ENCODE peak calls at places on chromosomes 1 and 21, in ten cellular contexts. One of them, this sample, is unnamed. For H3K4me1 and H3K9me3, the result is how much of the 10 kb centered on the place peaks cover.

GRCh38 chr1:214416417-214417212 is 134.8 kb downstream of the PTPN14 start:
- DNase-seq in transverse colon: no peak
- DNase-seq in adrenal gland: no peak
- DNase-seq in lower lobe of right lung: no peak
- DNase-seq in psoas muscle: no peak
- DNase-seq in esophagus muscularis mucosa: no peak
- DNase-seq in small intestine: no peak
- DNase-seq in heart left ventricle: no peak
- DNase-seq in Panc1: no peak
- DNase-seq in tibial nerve: no peak
- DNase-seq in this sample: no peak

GRCh38 chr1:225897595-225898514 is 8.9 kb upstream of the LEFTY1 start:
- DNase-seq in transverse colon: peak
- DNase-seq in esophagus muscularis mucosa: no peak
- DNase-seq in psoas muscle: peak
- DNase-seq in small intestine: no peak
- DNase-seq in lower lobe of right lung: no peak
- DNase-seq in adrenal gland: no peak
- DNase-seq in heart left ventricle: no peak
- DNase-seq in Panc1: no peak
- DNase-seq in tibial nerve: no peak
- DNase-seq in this sample: no peak

GRCh38 chr1:99146129-99146848 is 118.0 kb upstream of the PLPPR4 start:
- DNase-seq in tibial nerve: no peak
- DNase-seq in heart left ventricle: no peak
- DNase-seq in lower lobe of right lung: no peak
- DNase-seq in psoas muscle: peak
- DNase-seq in transverse colon: no peak
- DNase-seq in esophagus muscularis mucosa: no peak
- DNase-seq in small intestine: no peak
- DNase-seq in adrenal gland: no peak
- DNase-seq in Panc1: no peak
- DNase-seq in this sample: no peak

GRCh38 chr1:177442580-177442979 is 271.8 kb downstream of the BRINP2 start:
- DNase-seq in esophagus muscularis mucosa: no peak
- DNase-seq in lower lobe of right lung: no peak
- DNase-seq in tibial nerve: no peak
- DNase-seq in adrenal gland: no peak
- DNase-seq in psoas muscle: no peak
- DNase-seq in heart left ventricle: no peak
- DNase-seq in Panc1: no peak
- DNase-seq in transverse colon: no peak
- DNase-seq in small intestine: no peak
- DNase-seq in this sample: no peak

GRCh38 chr1:87077959-87078673 is 163.7 kb downstream of the HS2ST1 start:
- DNase-seq in transverse colon: no peak
- DNase-seq in Panc1: no peak
- DNase-seq in small intestine: no peak
- DNase-seq in psoas muscle: no peak
- DNase-seq in lower lobe of right lung: no peak
- DNase-seq in tibial nerve: no peak
- DNase-seq in esophagus muscularis mucosa: no peak
- DNase-seq in adrenal gland: no peak
- DNase-seq in heart left ventricle: no peak
- DNase-seq in this sample: no peak

GRCh38 chr1:67605209-67605780 is 79.7 kb upstream of the GADD45A start:
- DNase-seq in adrenal gland: no peak
- DNase-seq in esophagus muscularis mucosa: no peak
- DNase-seq in small intestine: no peak
- DNase-seq in lower lobe of right lung: no peak
- DNase-seq in tibial nerve: no peak
- DNase-seq in heart left ventricle: no peak
- DNase-seq in Panc1: no peak
- DNase-seq in transverse colon: no peak
- DNase-seq in psoas muscle: no peak
- DNase-seq in this sample: no peak

GRCh38 chr21:28148400-28149064 is 844.1 kb downstream of the LTN1 start:
- DNase-seq in psoas muscle: no peak
- DNase-seq in transverse colon: no peak
- DNase-seq in small intestine: peak
- DNase-seq in heart left ventricle: peak
- DNase-seq in esophagus muscularis mucosa: no peak
- DNase-seq in Panc1: no peak
- DNase-seq in tibial nerve: no peak
- DNase-seq in lower lobe of right lung: no peak
- DNase-seq in adrenal gland: no peak
- DNase-seq in this sample: no peak

GRCh38 chr1:171983584-171983983 is 142.3 kb downstream of the DNM3 start:
- DNase-seq in lower lobe of right lung: no peak
- DNase-seq in small intestine: peak
- DNase-seq in adrenal gland: no peak
- DNase-seq in psoas muscle: no peak
- DNase-seq in Panc1: no peak
- DNase-seq in transverse colon: no peak
- DNase-seq in heart left ventricle: no peak
- DNase-seq in tibial nerve: no peak
- DNase-seq in esophagus muscularis mucosa: no peak
- DNase-seq in this sample: no peak

GRCh38 chr1:215071078-215071477 is 11.5 kb upstream of the KCNK2 start:
- DNase-seq in esophagus muscularis mucosa: no peak
- DNase-seq in transverse colon: no peak
- DNase-seq in psoas muscle: no peak
- DNase-seq in Panc1: no peak
- DNase-seq in lower lobe of right lung: no peak
- DNase-seq in adrenal gland: no peak
- DNase-seq in small intestine: no peak
- DNase-seq in heart left ventricle: no peak
- DNase-seq in tibial nerve: no peak
- DNase-seq in this sample: no peak

GRCh38 chr1:205370780-205371179 is 14.1 kb upstream of the KLHDC8A start:
- DNase-seq in adrenal gland: no peak
- DNase-seq in transverse colon: no peak
- DNase-seq in esophagus muscularis mucosa: no peak
- DNase-seq in tibial nerve: no peak
- DNase-seq in small intestine: peak
- DNase-seq in lower lobe of right lung: no peak
- DNase-seq in heart left ventricle: no peak
- DNase-seq in Panc1: no peak
- DNase-seq in psoas muscle: no peak
- DNase-seq in this sample: no peak

GRCh38 chr1:77370588-77371306 is 88.9 kb downstream of the AK5 start:
- DNase-seq in small intestine: no peak
- DNase-seq in adrenal gland: no peak
- DNase-seq in tibial nerve: no peak
- DNase-seq in Panc1: peak
- DNase-seq in lower lobe of right lung: no peak
- DNase-seq in esophagus muscularis mucosa: no peak
- DNase-seq in psoas muscle: no peak
- DNase-seq in heart left ventricle: no peak
- DNase-seq in transverse colon: no peak
- DNase-seq in this sample: no peak

GRCh38 chr1:212644866-212645556 is 36.5 kb downstream of the ATF3 start:
- DNase-seq in transverse colon: no peak
- DNase-seq in esophagus muscularis mucosa: no peak
- DNase-seq in Panc1: no peak
- DNase-seq in adrenal gland: no peak
- DNase-seq in tibial nerve: no peak
- DNase-seq in small intestine: no peak
- DNase-seq in lower lobe of right lung: no peak
- DNase-seq in heart left ventricle: no peak
- DNase-seq in psoas muscle: no peak
- DNase-seq in this sample: no peak

GRCh38 chr21:34986561-34987533 is 62.3 kb downstream of the RUNX1 start:
- DNase-seq in esophagus muscularis mucosa: no peak
- DNase-seq in heart left ventricle: no peak
- DNase-seq in small intestine: peak
- DNase-seq in Panc1: no peak
- DNase-seq in adrenal gland: no peak
- DNase-seq in transverse colon: no peak
- DNase-seq in tibial nerve: no peak
- DNase-seq in lower lobe of right lung: no peak
- DNase-seq in psoas muscle: no peak
- DNase-seq in this sample: no peak

DNA sequence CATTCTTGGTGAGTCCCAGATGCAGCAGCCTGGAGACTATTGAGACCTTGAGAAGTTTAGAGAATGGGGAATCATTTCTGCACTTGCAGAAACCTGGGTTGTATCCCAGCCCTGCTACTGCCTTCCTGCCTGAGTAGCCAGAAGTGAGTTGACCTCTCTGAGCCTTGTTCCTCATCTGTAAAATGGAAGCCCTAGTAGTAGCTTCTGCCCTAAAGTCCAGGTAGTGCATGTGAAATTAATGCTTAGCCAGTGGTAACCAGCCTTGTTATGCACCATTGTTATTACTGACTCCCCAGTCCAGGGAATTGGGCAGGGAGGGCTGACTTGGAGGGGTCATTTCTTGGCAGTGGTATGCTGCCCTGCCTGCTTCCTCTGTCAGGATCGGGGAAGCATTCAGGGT is 5.6 kb downstream of the SESN2 start:
- DNase-seq in esophagus muscularis mucosa: no peak
- DNase-seq in adrenal gland: no peak
- DNase-seq in lower lobe of right lung: no peak
- DNase-seq in Panc1: no peak
- DNase-seq in heart left ventricle: no peak
- DNase-seq in tibial nerve: no peak
- DNase-seq in small intestine: no peak
- DNase-seq in psoas muscle: no peak
- DNase-seq in transverse colon: no peak
- DNase-seq in this sample: no peak
- H3K4me1 ChIP-seq in esophagus muscularis mucosa: under half
- H3K4me1 ChIP-seq in adrenal gland: under half
- H3K4me1 ChIP-seq in lower lobe of right lung: under half
- H3K4me1 ChIP-seq in Panc1: under half
- H3K4me1 ChIP-seq in heart left ventricle: under half
- H3K4me1 ChIP-seq in tibial nerve: under half
- H3K4me1 ChIP-seq in small intestine: under half
- H3K4me1 ChIP-seq in psoas muscle: under half
- H3K4me1 ChIP-seq in transverse colon: under half
- H3K4me1 ChIP-seq in this sample: under half

GRCh38 chr1:4064150-4064889 is 164.2 kb upstream of the C1orf174 start:
- DNase-seq in Panc1: no peak
- DNase-seq in lower lobe of right lung: no peak
- DNase-seq in tibial nerve: no peak
- DNase-seq in adrenal gland: no peak
- DNase-seq in psoas muscle: no peak
- DNase-seq in esophagus muscularis mucosa: no peak
- DNase-seq in transverse colon: no peak
- DNase-seq in heart left ventricle: no peak
- DNase-seq in small intestine: no peak
- DNase-seq in this sample: no peak
- H3K9me3 ChIP-seq in Panc1: under half
- H3K9me3 ChIP-seq in lower lobe of right lung: under half
- H3K9me3 ChIP-seq in tibial nerve: under half
- H3K9me3 ChIP-seq in adrenal gland: under half
- H3K9me3 ChIP-seq in psoas muscle: under half
- H3K9me3 ChIP-seq in esophagus muscularis mucosa: under half
- H3K9me3 ChIP-seq in transverse colon: under half
- H3K9me3 ChIP-seq in heart left ventricle: under half
- H3K9me3 ChIP-seq in small intestine: under half
- H3K9me3 ChIP-seq in this sample: under half

GRCh38 chr1:115976062-115976899 is at the start of gene SLC22A15:
- DNase-seq in transverse colon: peak
- DNase-seq in small intestine: peak
- DNase-seq in heart left ventricle: peak
- DNase-seq in tibial nerve: peak
- DNase-seq in esophagus muscularis mucosa: no peak
- DNase-seq in Panc1: no peak
- DNase-seq in psoas muscle: peak
- DNase-seq in adrenal gland: peak
- DNase-seq in lower lobe of right lung: peak
- DNase-seq in this sample: peak
- H3K27ac ChIP-seq in transverse colon: peak
- H3K27ac ChIP-seq in small intestine: peak
- H3K27ac ChIP-seq in heart left ventricle: peak
- H3K27ac ChIP-seq in tibial nerve: peak
- H3K27ac ChIP-seq in esophagus muscularis mucosa: peak
- H3K27ac ChIP-seq in Panc1: no peak
- H3K27ac ChIP-seq in psoas muscle: no peak
- H3K27ac ChIP-seq in adrenal gland: no peak
- H3K27ac ChIP-seq in lower lobe of right lung: peak
- H3K27ac ChIP-seq in this sample: peak

GRCh38 chr1:216461466-216461865 is 38.2 kb upstream of the USH2A start:
- DNase-seq in transverse colon: no peak
- DNase-seq in psoas muscle: no peak
- DNase-seq in lower lobe of right lung: no peak
- DNase-seq in esophagus muscularis mucosa: no peak
- DNase-seq in tibial nerve: no peak
- DNase-seq in small intestine: no peak
- DNase-seq in heart left ventricle: no peak
- DNase-seq in adrenal gland: no peak
- DNase-seq in Panc1: no peak
- DNase-seq in this sample: no peak
- H3K4me1 ChIP-seq in transverse colon: under half
- H3K4me1 ChIP-seq in psoas muscle: under half
- H3K4me1 ChIP-seq in lower lobe of right lung: under half
- H3K4me1 ChIP-seq in esophagus muscularis mucosa: under half
- H3K4me1 ChIP-seq in tibial nerve: under half
- H3K4me1 ChIP-seq in small intestine: under half
- H3K4me1 ChIP-seq in heart left ventricle: under half
- H3K4me1 ChIP-seq in adrenal gland: under half
- H3K4me1 ChIP-seq in Panc1: under half
- H3K4me1 ChIP-seq in this sample: under half

GRCh38 chr21:9839011-9839661 is 682.2 kb upstream of the TPTE start:
- DNase-seq in tibial nerve: no peak
- DNase-seq in heart left ventricle: no peak
- DNase-seq in transverse colon: no peak
- DNase-seq in esophagus muscularis mucosa: peak
- DNase-seq in adrenal gland: no peak
- DNase-seq in lower lobe of right lung: peak
- DNase-seq in small intestine: no peak
- DNase-seq in psoas muscle: peak
- DNase-seq in Panc1: no peak
- DNase-seq in this sample: peak
- H3K9me3 ChIP-seq in tibial nerve: under half
- H3K9me3 ChIP-seq in heart left ventricle: under half
- H3K9me3 ChIP-seq in transverse colon: under half
- H3K9me3 ChIP-seq in esophagus muscularis mucosa: under half
- H3K9me3 ChIP-seq in adrenal gland: under half
- H3K9me3 ChIP-seq in lower lobe of right lung: under half
- H3K9me3 ChIP-seq in small intestine: under half
- H3K9me3 ChIP-seq in psoas muscle: under half
- H3K9me3 ChIP-seq in Panc1: under half
- H3K9me3 ChIP-seq in this sample: under half

GRCh38 chr1:168116327-168116799 is 20.4 kb downstream of the GPR161 start:
- DNase-seq in small intestine: peak
- DNase-seq in lower lobe of right lung: peak
- DNase-seq in heart left ventricle: no peak
- DNase-seq in transverse colon: peak
- DNase-seq in Panc1: no peak
- DNase-seq in tibial nerve: no peak
- DNase-seq in psoas muscle: no peak
- DNase-seq in esophagus muscularis mucosa: no peak
- DNase-seq in adrenal gland: no peak
- DNase-seq in this sample: no peak

GRCh38 chr1:168119750-168120149 is 17.0 kb downstream of the GPR161 start:
- DNase-seq in heart left ventricle: no peak
- DNase-seq in tibial nerve: no peak
- DNase-seq in transverse colon: no peak
- DNase-seq in Panc1: no peak
- DNase-seq in small intestine: no peak
- DNase-seq in esophagus muscularis mucosa: no peak
- DNase-seq in lower lobe of right lung: no peak
- DNase-seq in adrenal gland: no peak
- DNase-seq in psoas muscle: no peak
- DNase-seq in this sample: no peak

GRCh38 chr1:168121314-168122029 is 15.3 kb downstream of the GPR161 start:
- DNase-seq in tibial nerve: peak
- DNase-seq in lower lobe of right lung: no peak
- DNase-seq in small intestine: no peak
- DNase-seq in psoas muscle: peak
- DNase-seq in adrenal gland: peak
- DNase-seq in heart left ventricle: peak
- DNase-seq in transverse colon: peak
- DNase-seq in esophagus muscularis mucosa: no peak
- DNase-seq in Panc1: no peak
- DNase-seq in this sample: no peak
- H3K27ac ChIP-seq in tibial nerve: peak
- H3K27ac ChIP-seq in lower lobe of right lung: no peak
- H3K27ac ChIP-seq in small intestine: peak
- H3K27ac ChIP-seq in psoas muscle: no peak
- H3K27ac ChIP-seq in adrenal gland: no peak
- H3K27ac ChIP-seq in heart left ventricle: no peak
- H3K27ac ChIP-seq in transverse colon: peak
- H3K27ac ChIP-seq in esophagus muscularis mucosa: peak
- H3K27ac ChIP-seq in Panc1: no peak
- H3K27ac ChIP-seq in this sample: no peak

This sample was measured in RWPE2.